ENCODE peak calls at places on chromosomes 12 and 14, in five cellular contexts. G is HepG2, Z is SK-N-SH, C is K562, D is GM12891. B is an unnamed sample.

GRCh38 chr14:54349713-54350112 is 47.1 kb upstream of the CDKN3 start:
- DNase-seq in G (no peak), Z (no peak), C (no peak), D (no peak), B (no peak)

GRCh38 chr14:56585461-56586084 is 6.0 kb downstream of the TMEM260 start:
- DNase-seq in G (no peak), Z (no peak), C (no peak), D (no peak), B (no peak)

GRCh38 chr14:57383125-57383524 is 7.3 kb upstream of the NAA30 start:
- DNase-seq in G (peak), Z (no peak), C (no peak), D (no peak), B (no peak)

GRCh38 chr12:76037130-76038105 is 5.8 kb upstream of the PHLDA1 start:
- DNase-seq in G (peak), Z (peak), C (peak), D (no peak), B (no peak)

GRCh38 chr12:8127138-8127537 is 3.7 kb downstream of the CLEC4A start:
- DNase-seq in G (no peak), Z (no peak), C (peak), D (no peak), B (no peak)

GRCh38 chr12:132761032-132761910 is at the start of gene ANKLE2:
- DNase-seq in G (peak), Z (peak), C (peak), D (peak), B (peak)

GRCh38 chr14:21467620-21468019 is 9.1 kb downstream of the RAB2B start:
- DNase-seq in G (no peak), Z (no peak), C (no peak), D (no peak), B (no peak)

GRCh38 chr14:100580316-100581227 is 6.6 kb downstream of the BEGAIN start:
- DNase-seq in G (no peak), Z (peak), C (no peak), D (no peak), B (no peak)

GRCh38 chr12:57476162-57476992 is 3.3 kb downstream of the ARHGAP9 start:
- DNase-seq in G (no peak), Z (no peak), C (no peak), D (peak), B (peak)

GRCh38 chr12:5480218-5480952 is 48.5 kb downstream of the NTF3 start:
- DNase-seq in G (no peak), Z (no peak), C (no peak), D (no peak), B (no peak)

GRCh38 chr12:131282292-131283080 is 328.8 kb downstream of the ADGRD1 start:
- DNase-seq in G (no peak), Z (no peak), C (no peak), D (no peak), B (no peak)

GRCh38 chr14:90785474-90785873 is 30.8 kb downstream of the TTC7B start:
- DNase-seq in G (no peak), Z (no peak), C (no peak), D (no peak), B (no peak)

GRCh38 chr14:41558527-41558926 is 48.1 kb upstream of the LRFN5 start:
- DNase-seq in G (no peak), Z (no peak), C (no peak), D (no peak), B (no peak)

GRCh38 chr14:68781161-68782021 is 11.5 kb downstream of the ZFP36L1 start:
- DNase-seq in G (no peak), Z (no peak), C (peak), D (no peak), B (no peak)

GRCh38 chr12:121802485-121802842 is 1.3 kb upstream of the SETD1B start:
- DNase-seq in G (no peak), Z (no peak), C (no peak), D (no peak), B (no peak)

GRCh38 chr14:43789458-43789857 is 717.6 kb downstream of the FSCB start:
- DNase-seq in G (no peak), Z (no peak), C (no peak), D (no peak), B (no peak)

GRCh38 chr12:14416658-14417057 is 51.2 kb downstream of the ATF7IP start:
- DNase-seq in G (peak), Z (peak), C (no peak), D (no peak), B (no peak)

GRCh38 chr12:57244306-57244696 is 6.7 kb downstream of the STAC3 start:
- DNase-seq in G (no peak), Z (no peak), C (no peak), D (no peak), B (no peak)

GRCh38 chr14:92108345-92109254 is 2.2 kb upstream of the ATXN3 start:
- DNase-seq in G (peak), Z (no peak), C (peak), D (peak), B (no peak)

GRCh38 chr14:61889914-61890351 is 127.7 kb downstream of the SNAPC1 start:
- DNase-seq in G (no peak), Z (no peak), C (no peak), D (peak), B (peak)

GRCh38 chr12:42918387-42918786 is 328.8 kb upstream of the PRICKLE1 start:
- DNase-seq in G (no peak), Z (peak), C (no peak), D (no peak), B (no peak)

GRCh38 chr12:41967668-41968649 is 176.7 kb downstream of the GXYLT1 start:
- DNase-seq in G (no peak), Z (peak), C (no peak), D (no peak), B (no peak)

GRCh38 chr14:66228267-66228970 is 257.8 kb upstream of the CCDC196 start:
- DNase-seq in G (no peak), Z (no peak), C (peak), D (no peak), B (no peak)

GRCh38 chr14:53845813-53846693 is 110.6 kb downstream of the BMP4 start:
- DNase-seq in G (peak), Z (no peak), C (no peak), D (no peak), B (no peak)

GRCh38 chr14:95428557-95428956 is 87.9 kb downstream of the SYNE3 start:
- DNase-seq in G (no peak), Z (no peak), C (no peak), D (no peak), B (no peak)

GRCh38 chr12:115163710-115164109 is 479.7 kb upstream of the TBX3 start:
- DNase-seq in G (no peak), Z (no peak), C (no peak), D (no peak), B (no peak)

GRCh38 chr12:117014342-117014887 is 84.8 kb downstream of the TESC start:
- DNase-seq in G (no peak), Z (no peak), C (no peak), D (no peak), B (no peak)

GRCh38 chr12:130384234-130384633 is 46.5 kb downstream of the PIWIL1 start:
- DNase-seq in G (no peak), Z (no peak), C (no peak), D (no peak), B (no peak)

GRCh38 chr12:6200266-6201198 is at the start of gene CD9:
- DNase-seq in G (no peak), Z (peak), C (peak), D (no peak), B (peak)

GRCh38 chr12:76836633-76837032 is 42.2 kb downstream of the CSRP2 start:
- DNase-seq in G (no peak), Z (no peak), C (no peak), D (no peak), B (no peak)

GRCh38 chr14:70808023-70808401 is 1.3 kb downstream of the MAP3K9 start:
- DNase-seq in G (peak), Z (peak), C (no peak), D (no peak), B (peak)

GRCh38 chr14:61077946-61078738 is 97.1 kb downstream of the SLC38A6 start:
- DNase-seq in G (no peak), Z (no peak), C (no peak), D (no peak), B (no peak)

GRCh38 chr12:5514016-5514415 is 82.1 kb downstream of the NTF3 start:
- DNase-seq in G (no peak), Z (no peak), C (no peak), D (no peak), B (no peak)

GRCh38 chr12:109813810-109814416 is 19.3 kb downstream of the TRPV4 start:
- DNase-seq in G (no peak), Z (no peak), C (no peak), D (no peak), B (no peak)

GRCh38 chr14:86022031-86022629 is 492.2 kb downstream of the FLRT2 start:
- DNase-seq in G (no peak), Z (no peak), C (no peak), D (no peak), B (no peak)

GRCh38 chr12:4346931-4347330 is 25.9 kb downstream of the TIGAR start:
- DNase-seq in G (no peak), Z (no peak), C (no peak), D (no peak), B (no peak)

GRCh38 chr12:47964102-47964723 is 817 bp downstream of the TMEM106C start:
- DNase-seq in G (no peak), Z (peak), C (peak), D (no peak), B (no peak)

GRCh38 chr12:64669270-64669842 is 59.1 kb downstream of the RASSF3 start:
- DNase-seq in G (peak), Z (peak), C (peak), D (no peak), B (no peak)

GRCh38 chr12:1655225-1655788 is 26.3 kb downstream of the WNT5B start:
- DNase-seq in G (no peak), Z (no peak), C (no peak), D (no peak), B (no peak)

GRCh38 chr12:1657616-1658167 is 28.7 kb downstream of the WNT5B start:
- DNase-seq in G (no peak), Z (no peak), C (no peak), D (no peak), B (no peak)

GRCh38 chr12:1660304-1661187 is 30.3 kb upstream of the ADIPOR2 start:
- DNase-seq in G (peak), Z (no peak), C (no peak), D (no peak), B (no peak)

GRCh38 chr12:1661553-1662335 is 29.1 kb upstream of the ADIPOR2 start:
- DNase-seq in G (peak), Z (peak), C (peak), D (peak), B (peak)

DNA sequence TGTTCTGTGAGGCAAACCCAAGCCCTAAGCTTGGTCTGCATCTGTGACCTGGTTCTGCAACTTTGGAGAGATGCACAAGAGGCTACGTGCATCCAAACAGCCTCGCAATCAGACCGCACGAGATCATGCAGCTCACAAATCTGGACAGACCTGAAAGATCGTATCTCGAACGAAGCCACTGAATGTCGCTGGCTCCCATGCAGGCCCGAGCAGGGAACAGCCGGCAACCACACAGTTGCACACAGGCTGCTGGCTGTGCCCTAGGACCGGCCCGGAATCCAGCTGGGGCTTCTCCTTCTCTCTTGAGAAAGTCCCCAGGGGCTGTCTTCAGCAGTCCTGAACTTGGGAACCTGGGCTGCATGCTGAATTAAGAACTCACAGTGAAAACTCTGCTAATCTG is 27.9 kb downstream of the WNT5B start:
- DNase-seq in G (no peak), Z (no peak), C (no peak), D (no peak), B (no peak)
- TF ChIP-seq TAF1 in G (no peak), Z (no peak), C (no peak), D (no peak), B (no peak)

DNA sequence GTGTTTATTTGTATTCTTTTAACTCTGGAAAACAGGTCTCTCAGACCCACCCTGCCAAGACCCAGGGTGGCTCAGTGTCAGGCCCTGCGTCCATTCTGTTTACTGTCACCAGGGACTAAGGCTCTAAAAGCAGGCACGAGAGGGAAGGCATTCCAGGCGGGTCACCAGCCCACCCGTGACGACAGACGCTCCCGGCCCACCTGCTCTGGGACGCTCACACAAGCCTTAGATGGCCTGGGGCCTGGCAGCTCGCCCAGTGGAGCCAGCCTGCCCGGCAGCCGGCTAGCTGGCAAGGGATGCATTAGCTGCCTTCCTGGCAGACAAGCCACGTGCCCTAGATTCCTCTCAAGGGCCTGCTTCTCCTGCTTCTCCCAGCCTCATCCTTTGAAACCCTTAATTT is 9.2 kb upstream of the NUAK1 start:
- DNase-seq in G (no peak), Z (peak), C (no peak), D (no peak), B (no peak)
- TF ChIP-seq POLR2AphosphoS5 in G (no peak), Z (no peak), C (no peak), D (no peak), B (no peak)

DNA sequence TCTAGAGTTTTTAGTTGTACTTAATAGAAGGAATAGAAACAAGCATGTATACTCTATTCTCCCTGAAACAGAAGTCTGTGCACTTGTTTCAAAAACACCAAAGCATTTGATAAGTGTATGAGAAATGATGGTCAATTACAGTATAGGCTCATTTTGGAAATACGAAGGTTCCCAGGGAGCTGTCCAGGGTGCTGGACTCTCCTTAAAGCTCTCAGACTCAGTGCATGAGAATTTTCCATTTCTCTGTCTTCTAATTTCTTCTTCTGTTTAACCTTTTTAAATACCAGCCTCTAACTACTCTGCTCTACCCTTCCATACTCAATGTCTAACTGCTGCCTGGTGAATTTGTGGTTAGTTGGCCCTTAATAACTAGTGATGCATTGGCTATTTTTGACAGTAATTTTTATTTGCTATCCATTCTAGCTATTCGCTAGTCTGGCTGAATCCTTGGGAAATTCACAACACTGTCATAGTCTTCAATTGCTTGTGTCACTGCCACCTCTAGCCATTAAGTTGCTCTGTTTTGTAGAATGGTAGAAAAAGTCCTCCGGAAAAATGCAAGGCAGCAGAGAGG is 229.2 kb downstream of the NRXN3 start:
- DNase-seq in G (no peak), Z (no peak), C (peak), D (no peak), B (no peak)
- TF ChIP-seq TAF1 in G (no peak), Z (no peak), C (no peak), D (no peak), B (no peak)

DNA sequence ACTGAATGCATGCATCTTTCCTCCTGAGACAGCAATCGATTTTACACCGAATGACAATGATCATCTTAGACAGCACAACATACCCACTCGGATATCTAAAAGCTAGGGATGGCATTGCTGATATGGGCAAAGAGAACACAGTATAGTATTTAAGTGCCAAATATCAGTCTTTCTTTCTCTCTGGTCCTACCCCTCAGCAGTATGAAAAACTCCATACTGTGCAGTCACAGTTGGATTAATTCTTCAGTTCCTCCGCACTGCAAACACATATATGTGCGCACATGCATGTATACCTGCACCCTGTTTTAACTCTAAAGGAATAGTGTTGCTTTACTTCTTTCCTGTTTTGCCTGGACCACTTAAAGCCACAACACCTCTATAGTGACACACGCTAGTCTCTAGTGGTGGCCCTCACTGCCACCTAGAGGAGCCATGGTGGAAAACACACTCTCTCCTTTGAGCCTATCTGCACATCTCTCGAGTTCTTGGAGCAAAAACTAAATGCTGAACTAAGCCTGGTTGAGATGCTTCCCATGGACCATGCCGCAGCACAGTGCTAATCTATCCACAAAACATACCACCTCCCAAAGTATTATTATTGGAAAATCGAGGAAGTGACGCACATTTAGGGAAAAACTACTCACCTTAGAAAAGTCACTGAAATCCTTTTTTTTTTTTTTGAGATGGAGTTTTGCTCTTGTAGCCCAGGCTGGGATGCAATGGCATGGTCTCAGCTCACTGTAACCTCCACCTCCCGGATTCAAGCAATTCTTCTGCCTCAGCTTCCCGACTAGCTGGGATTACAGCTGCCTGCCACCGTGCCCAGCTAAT is 11.9 kb downstream of the TMEM52B start:
- DNase-seq in G (peak), Z (peak), C (peak), D (peak), B (peak)
- TF ChIP-seq POLR2AphosphoS5 in G (no peak), Z (no peak), C (no peak), D (no peak), B (no peak)

GRCh38 chr12:106179086-106179485 is 40.3 kb upstream of the NUAK1 start:
- DNase-seq in G (peak), Z (no peak), C (no peak), D (no peak), B (no peak)
- TF ChIP-seq TAF1 in G (no peak), Z (no peak), C (no peak), D (no peak), B (no peak)

B was measured in GM12892.